ENCODE peak calls at places on chromosomes 11 and 22, in five cellular contexts. K, D, U, E and Q are unnamed samples.
A peak's percentile ranks its signal among the peaks of the same experiment; 100 is the strongest.

GRCh38 chr22:28249402-28249801 is 330.3 kb upstream of the PITPNB start:
- DNase-seq in K (no peak), D (no peak), U (no peak), E (no peak), Q (no peak)

GRCh38 chr11:79481795-79482194 is 41.0 kb upstream of the TENM4 start:
- DNase-seq in K (no peak), D (no peak), U (no peak), E (no peak), Q (no peak)

GRCh38 chr11:57460756-57461749 is 725 bp downstream of the RTN4RL2 start:
- DNase-seq in K (no peak), D (no peak), U (no peak), E (no peak), Q (no peak)

GRCh38 chr11:7611411-7611810 is 61.9 kb downstream of the CYB5R2 start:
- DNase-seq in K (no peak), D (no peak), U (no peak), E (no peak), Q (no peak)

GRCh38 chr11:113895367-113896155 is 9.0 kb upstream of the HTR3B start:
- DNase-seq in K (no peak), D (no peak), U (no peak), E (no peak), Q (no peak)

GRCh38 chr11:3614742-3615171 is 27.0 kb downstream of the ART5 start:
- DNase-seq in K (no peak), D (no peak), U (no peak), E (peak; percentile 93), Q (no peak)

GRCh38 chr11:44651535-44652130 is 75.1 kb upstream of the TSPAN18 start:
- DNase-seq in K (no peak), D (no peak), U (no peak), E (peak; percentile 61), Q (no peak)

GRCh38 chr11:114379394-114380069 is 20.8 kb downstream of the C11orf71 start:
- DNase-seq in K (peak; percentile 54), D (no peak), U (no peak), E (no peak), Q (no peak)

GRCh38 chr11:13465909-13466371 is 2.9 kb upstream of the BTBD10 start:
- DNase-seq in K (no peak), D (no peak), U (no peak), E (no peak), Q (no peak)

GRCh38 chr22:38730411-38730871 is 24.7 kb downstream of the GTPBP1 start:
- DNase-seq in K (no peak), D (peak; percentile 63), U (no peak), E (no peak), Q (no peak)

GRCh38 chr22:40603088-40603605 is 33.4 kb downstream of the MRTFA start:
- DNase-seq in K (peak; percentile 63), D (no peak), U (peak; percentile 13), E (no peak), Q (no peak)

GRCh38 chr11:34052608-34053160 is 1.2 kb downstream of the CAPRIN1 start:
- DNase-seq in K (peak; percentile 62), D (peak; percentile 70), U (no peak), E (peak; percentile 15), Q (no peak)

GRCh38 chr11:34056672-34057071 is 5.1 kb downstream of the CAPRIN1 start:
- DNase-seq in K (no peak), D (no peak), U (no peak), E (no peak), Q (no peak)

GRCh38 chr11:34053161-34053686 is 1.7 kb downstream of the CAPRIN1 start:
- DNase-seq in K (peak; percentile 87), D (peak; percentile 77), U (peak; percentile 46), E (peak; percentile 83), Q (no peak)

GRCh38 chr11:34052036-34052607 is 591 bp downstream of the CAPRIN1 start:
- DNase-seq in K (peak; percentile 94), D (peak; percentile 94), U (peak; percentile 57), E (peak; percentile 91), Q (no peak)

DNA sequence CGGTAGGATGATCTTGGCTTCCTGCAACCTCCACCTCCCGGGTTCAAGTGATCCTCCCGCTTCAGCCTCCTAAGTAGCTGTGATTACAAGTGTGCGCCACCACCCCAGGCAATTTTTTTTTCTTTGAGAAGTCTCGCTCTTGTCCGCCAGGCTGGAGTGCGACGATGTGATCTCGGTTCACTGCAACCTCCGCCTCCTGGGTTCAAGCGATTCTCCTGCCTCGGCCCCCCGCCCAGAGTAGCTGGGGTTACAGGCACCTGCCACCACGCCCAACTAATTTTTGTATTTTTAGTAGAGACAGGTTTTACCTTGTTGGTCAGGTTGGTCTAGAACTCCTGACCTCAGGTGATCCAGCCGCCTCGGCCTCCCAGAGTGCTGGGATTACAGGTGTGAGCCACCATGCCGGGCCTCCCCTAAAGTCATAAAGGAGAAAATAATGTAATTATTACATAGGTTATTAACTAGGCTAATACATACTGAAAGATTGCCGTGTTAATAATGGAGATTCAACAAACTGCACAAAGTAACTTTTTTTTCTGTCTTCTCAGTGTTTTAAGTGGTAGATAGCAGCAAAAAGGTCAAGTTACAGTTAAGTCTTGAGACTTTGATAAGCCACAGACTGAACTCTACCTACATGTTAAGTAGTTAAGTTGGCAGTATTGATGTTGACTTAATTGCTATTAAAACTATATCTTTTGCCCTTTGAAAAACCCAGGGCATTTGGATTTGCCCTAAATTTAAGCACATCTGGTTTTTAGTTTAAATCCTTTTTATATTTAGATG is 3.9 kb downstream of the CAPRIN1 start:
- DNase-seq in K (no peak), D (no peak), U (no peak), E (no peak), Q (no peak)
- H3K4me3 ChIP-seq in K (no peak overlapping the region), D (no peak overlapping the region), U (no peak overlapping the region), E (peak overlapping the region; percentile 84), Q (no peak overlapping the region)

GRCh38 chr11:134275534-134276395 is at the start of gene GLB1L3:
- DNase-seq in K (peak; percentile 74), D (no peak), U (no peak), E (peak; percentile 21), Q (no peak)

GRCh38 chr11:134276396-134277175 is 407 bp downstream of the GLB1L3 start:
- DNase-seq in K (peak; percentile 38), D (no peak), U (no peak), E (no peak), Q (no peak)

GRCh38 chr11:134273317-134273712 is 2.9 kb upstream of the GLB1L3 start:
- DNase-seq in K (no peak), D (no peak), U (no peak), E (no peak), Q (no peak)

GRCh38 chr11:134277176-134278001 is 1.2 kb downstream of the GLB1L3 start:
- DNase-seq in K (peak; percentile 43), D (no peak), U (no peak), E (no peak), Q (no peak)

DNA sequence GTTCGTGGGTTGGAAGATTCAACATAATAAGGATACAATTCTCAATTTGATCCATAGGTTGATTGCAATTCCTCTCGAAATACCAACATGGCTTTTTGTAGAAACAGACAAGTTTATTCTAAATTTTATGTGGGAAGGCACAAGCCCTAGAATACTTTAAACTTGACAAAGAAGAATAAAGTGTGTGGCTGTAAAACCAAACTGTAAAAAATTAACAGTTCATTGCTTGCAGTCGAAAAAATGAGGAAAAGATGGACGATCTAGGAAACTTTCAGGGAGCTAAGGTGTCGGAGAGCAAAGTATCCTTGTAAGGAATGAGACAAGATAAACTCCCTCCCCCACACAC is 1.0 kb upstream of the GLB1L3 start:
- DNase-seq in K (no peak), D (no peak), U (no peak), E (no peak), Q (no peak)
- H3K4me3 ChIP-seq in K (no peak overlapping the region), D (no peak overlapping the region), U (no peak overlapping the region), E (no peak overlapping the region), Q (no peak overlapping the region)

GRCh38 chr11:119584193-119585037 is 144.6 kb downstream of the NECTIN1 start:
- DNase-seq in K (peak; percentile 67), D (no peak), U (peak; percentile 18), E (peak; percentile 80), Q (peak; percentile 44)
- H3K4me3 ChIP-seq in K (peak overlapping the region; percentile 41), D (peak overlapping the region; percentile 41), U (peak overlapping the region; percentile 64), E (peak overlapping the region; percentile 34), Q (peak overlapping the region; percentile 77)

GRCh38 chr11:64687641-64688533 is 35.1 kb downstream of the NRXN2 start:
- DNase-seq in K (no peak), D (peak; percentile 79), U (no peak), E (no peak), Q (no peak)
- H3K4me3 ChIP-seq in K (no peak overlapping the region), D (no peak overlapping the region), U (no peak overlapping the region), E (no peak overlapping the region), Q (no peak overlapping the region)

GRCh38 chr11:36454551-36454950 is 55.5 kb downstream of the TRAF6 start:
- DNase-seq in K (no peak), D (no peak), U (no peak), E (no peak), Q (no peak)
- H3K4me3 ChIP-seq in K (no peak overlapping the region), D (no peak overlapping the region), U (no peak overlapping the region), E (no peak overlapping the region), Q (no peak overlapping the region)